ENCODE peak calls at places on chromosomes 2 and 18, in five cellular contexts. One of them, this sample, is unnamed.

GRCh38 chr2:134457353-134457752 is 203.5 kb downstream of the MGAT5 start:
- DNase-seq in heart left ventricle: no peak
- DNase-seq in left ventricle myocardium inferior: no peak
- DNase-seq in cardiac fibroblast: no peak
- DNase-seq in DND-41: no peak
- DNase-seq in this sample: no peak

GRCh38 chr2:241891315-241891987 is 21.9 kb downstream of the RTP5 start:
- DNase-seq in DND-41: no peak
- DNase-seq in left ventricle myocardium inferior: no peak
- DNase-seq in heart left ventricle: no peak
- DNase-seq in cardiac fibroblast: no peak
- DNase-seq in this sample: no peak

GRCh38 chr2:9467687-9468086 is 6.7 kb upstream of the IAH1 start:
- DNase-seq in heart left ventricle: no peak
- DNase-seq in left ventricle myocardium inferior: no peak
- DNase-seq in DND-41: no peak
- DNase-seq in cardiac fibroblast: no peak
- DNase-seq in this sample: no peak

GRCh38 chr2:4020153-4020552 is 316.8 kb downstream of the DCDC2C start:
- DNase-seq in left ventricle myocardium inferior: no peak
- DNase-seq in heart left ventricle: no peak
- DNase-seq in DND-41: no peak
- DNase-seq in cardiac fibroblast: no peak
- DNase-seq in this sample: no peak

GRCh38 chr2:196520610-196521009 is 118.9 kb upstream of the CCDC150 start:
- DNase-seq in left ventricle myocardium inferior: no peak
- DNase-seq in heart left ventricle: no peak
- DNase-seq in cardiac fibroblast: no peak
- DNase-seq in DND-41: no peak
- DNase-seq in this sample: no peak

GRCh38 chr18:48715651-48716354 is 177.0 kb downstream of the CTIF start:
- DNase-seq in DND-41: no peak
- DNase-seq in left ventricle myocardium inferior: no peak
- DNase-seq in cardiac fibroblast: no peak
- DNase-seq in heart left ventricle: no peak
- DNase-seq in this sample: no peak

GRCh38 chr2:219332542-219332941 is at the start of gene RESP18:
- DNase-seq in left ventricle myocardium inferior: no peak
- DNase-seq in DND-41: no peak
- DNase-seq in heart left ventricle: no peak
- DNase-seq in cardiac fibroblast: no peak
- DNase-seq in this sample: no peak

GRCh38 chr2:29165362-29166236 is 50.4 kb downstream of the CLIP4 start:
- DNase-seq in left ventricle myocardium inferior: no peak
- DNase-seq in cardiac fibroblast: peak; percentile 81
- DNase-seq in heart left ventricle: no peak
- DNase-seq in DND-41: no peak
- DNase-seq in this sample: peak; percentile 88

GRCh38 chr2:9004338-9005204 is 1.1 kb upstream of the MBOAT2 start:
- DNase-seq in DND-41: no peak
- DNase-seq in cardiac fibroblast: peak; percentile 43
- DNase-seq in heart left ventricle: no peak
- DNase-seq in left ventricle myocardium inferior: no peak
- DNase-seq in this sample: peak; percentile 53

GRCh38 chr2:81576713-81577112 is 1272.2 kb upstream of the LRRTM1 start:
- DNase-seq in DND-41: no peak
- DNase-seq in heart left ventricle: no peak
- DNase-seq in cardiac fibroblast: no peak
- DNase-seq in left ventricle myocardium inferior: no peak
- DNase-seq in this sample: no peak

GRCh38 chr2:193861557-193861956 is 1666.8 kb upstream of the TMEFF2 start:
- DNase-seq in left ventricle myocardium inferior: no peak
- DNase-seq in DND-41: no peak
- DNase-seq in heart left ventricle: no peak
- DNase-seq in cardiac fibroblast: no peak
- DNase-seq in this sample: no peak
- TF ChIP-seq CTCF in left ventricle myocardium inferior: no peak
- TF ChIP-seq CTCF in DND-41: peak; percentile 22
- TF ChIP-seq CTCF in heart left ventricle: no peak
- TF ChIP-seq CTCF in cardiac fibroblast: peak; percentile 12
- TF ChIP-seq CTCF in this sample: no peak

GRCh38 chr2:26186371-26186770 is 13.5 kb downstream of the GAREM2 start:
- DNase-seq in DND-41: no peak
- DNase-seq in left ventricle myocardium inferior: no peak
- DNase-seq in heart left ventricle: no peak
- DNase-seq in cardiac fibroblast: no peak
- DNase-seq in this sample: no peak

GRCh38 chr2:26184086-26184485 is 11.2 kb downstream of the GAREM2 start:
- DNase-seq in DND-41: no peak
- DNase-seq in heart left ventricle: no peak
- DNase-seq in cardiac fibroblast: no peak
- DNase-seq in left ventricle myocardium inferior: no peak
- DNase-seq in this sample: no peak

GRCh38 chr2:26185304-26185928 is 12.5 kb downstream of the GAREM2 start:
- DNase-seq in heart left ventricle: no peak
- DNase-seq in DND-41: no peak
- DNase-seq in cardiac fibroblast: peak; percentile 9
- DNase-seq in left ventricle myocardium inferior: no peak
- DNase-seq in this sample: peak; percentile 17

GRCh38 chr2:26185954-26186353 is 13.1 kb downstream of the GAREM2 start:
- DNase-seq in heart left ventricle: no peak
- DNase-seq in DND-41: no peak
- DNase-seq in left ventricle myocardium inferior: no peak
- DNase-seq in cardiac fibroblast: no peak
- DNase-seq in this sample: no peak

DNA sequence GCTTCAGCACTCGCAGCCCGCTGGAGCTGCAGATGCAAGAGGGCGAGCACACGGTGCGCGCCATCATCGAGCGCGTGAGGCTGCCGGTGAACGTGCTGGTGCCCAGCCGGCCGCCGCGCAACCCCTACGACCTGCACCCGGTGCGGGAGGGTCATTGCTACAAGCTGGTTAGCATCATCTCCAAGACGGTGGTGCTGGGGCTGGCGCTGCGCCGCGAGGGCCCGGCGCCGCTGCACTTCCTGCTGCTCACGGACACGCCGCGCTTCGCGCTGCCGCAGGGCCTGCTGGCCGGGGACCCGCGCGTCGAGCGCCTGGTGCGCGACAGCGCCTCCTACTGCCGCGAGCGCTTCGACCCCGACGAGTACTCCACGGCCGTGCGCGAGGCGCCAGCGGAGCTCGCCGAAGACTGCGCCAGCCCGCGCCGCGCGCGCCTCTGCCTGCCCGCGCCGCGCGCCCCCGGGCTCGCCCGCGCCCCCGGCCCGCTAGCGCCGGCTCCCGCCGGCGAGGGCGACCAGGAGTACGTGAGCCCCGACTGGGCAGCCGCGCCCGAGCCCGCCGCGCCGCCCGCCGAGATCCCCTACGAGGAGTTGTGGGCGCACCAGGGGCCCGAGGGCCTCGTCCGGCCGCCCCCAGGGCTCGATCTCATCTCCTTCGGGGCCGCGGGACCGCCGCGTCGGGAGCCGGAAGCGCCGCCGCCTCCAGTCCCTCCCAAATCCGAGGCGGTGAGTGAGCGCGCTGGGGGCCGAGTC is 11.8 kb downstream of the GAREM2 start:
- DNase-seq in cardiac fibroblast: peak; percentile 82
- DNase-seq in heart left ventricle: peak; percentile 84
- DNase-seq in DND-41: no peak
- DNase-seq in left ventricle myocardium inferior: peak; percentile 86
- DNase-seq in this sample: peak; percentile 86
- TF ChIP-seq CTCF in cardiac fibroblast: peak; percentile 32
- TF ChIP-seq CTCF in heart left ventricle: peak; percentile 65
- TF ChIP-seq CTCF in DND-41: no peak
- TF ChIP-seq CTCF in left ventricle myocardium inferior: peak; percentile 70
- TF ChIP-seq CTCF in this sample: peak; percentile 56

DNA sequence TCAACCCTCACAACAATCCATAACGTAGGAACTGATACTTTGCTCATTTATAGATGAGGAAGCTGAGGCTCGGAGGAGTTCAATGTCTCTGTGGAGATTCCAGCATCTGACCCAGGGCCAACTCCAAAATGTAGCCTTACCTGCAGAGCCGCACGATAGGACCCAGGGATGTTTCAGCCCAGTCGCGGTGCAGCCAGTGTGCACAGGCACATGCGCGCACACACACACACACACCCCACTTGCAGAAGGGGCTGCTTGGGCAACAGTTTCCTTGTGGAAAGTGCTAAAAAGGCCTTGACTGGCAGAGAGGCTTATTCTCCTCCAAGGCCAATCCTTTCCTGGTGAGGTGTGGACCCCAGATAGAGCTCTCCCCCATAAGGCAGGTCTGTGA is 101.7 kb downstream of the ZFP36L2 start:
- DNase-seq in left ventricle myocardium inferior: no peak
- DNase-seq in cardiac fibroblast: no peak
- DNase-seq in heart left ventricle: no peak
- DNase-seq in DND-41: peak; percentile 38
- DNase-seq in this sample: no peak
- TF ChIP-seq CTCF in left ventricle myocardium inferior: no peak
- TF ChIP-seq CTCF in cardiac fibroblast: no peak
- TF ChIP-seq CTCF in heart left ventricle: no peak
- TF ChIP-seq CTCF in DND-41: no peak
- TF ChIP-seq CTCF in this sample: no peak

GRCh38 chr2:6831229-6831628 is 34.5 kb downstream of the CMPK2 start:
- DNase-seq in heart left ventricle: no peak
- DNase-seq in DND-41: no peak
- DNase-seq in cardiac fibroblast: no peak
- DNase-seq in left ventricle myocardium inferior: no peak
- DNase-seq in this sample: no peak

GRCh38 chr2:6826081-6826913 is 39.4 kb downstream of the CMPK2 start:
- DNase-seq in left ventricle myocardium inferior: no peak
- DNase-seq in cardiac fibroblast: peak; percentile 91
- DNase-seq in DND-41: peak; percentile 77
- DNase-seq in heart left ventricle: no peak
- DNase-seq in this sample: peak; percentile 54

GRCh38 chr2:6824962-6825361 is 40.7 kb downstream of the CMPK2 start:
- DNase-seq in left ventricle myocardium inferior: no peak
- DNase-seq in DND-41: no peak
- DNase-seq in heart left ventricle: no peak
- DNase-seq in cardiac fibroblast: peak; percentile 35
- DNase-seq in this sample: peak; percentile 90

GRCh38 chr2:6827516-6828298 is 38.0 kb downstream of the CMPK2 start:
- DNase-seq in DND-41: no peak
- DNase-seq in left ventricle myocardium inferior: no peak
- DNase-seq in heart left ventricle: no peak
- DNase-seq in cardiac fibroblast: no peak
- DNase-seq in this sample: peak; percentile 83

GRCh38 chr2:6828299-6828584 is 37.5 kb downstream of the CMPK2 start:
- DNase-seq in left ventricle myocardium inferior: no peak
- DNase-seq in DND-41: no peak
- DNase-seq in heart left ventricle: no peak
- DNase-seq in cardiac fibroblast: peak; percentile 47
- DNase-seq in this sample: peak; percentile 67
- TF ChIP-seq CTCF in left ventricle myocardium inferior: peak; percentile 67
- TF ChIP-seq CTCF in DND-41: peak; percentile 56
- TF ChIP-seq CTCF in heart left ventricle: peak; percentile 47
- TF ChIP-seq CTCF in cardiac fibroblast: peak; percentile 32
- TF ChIP-seq CTCF in this sample: peak; percentile 37

DNA sequence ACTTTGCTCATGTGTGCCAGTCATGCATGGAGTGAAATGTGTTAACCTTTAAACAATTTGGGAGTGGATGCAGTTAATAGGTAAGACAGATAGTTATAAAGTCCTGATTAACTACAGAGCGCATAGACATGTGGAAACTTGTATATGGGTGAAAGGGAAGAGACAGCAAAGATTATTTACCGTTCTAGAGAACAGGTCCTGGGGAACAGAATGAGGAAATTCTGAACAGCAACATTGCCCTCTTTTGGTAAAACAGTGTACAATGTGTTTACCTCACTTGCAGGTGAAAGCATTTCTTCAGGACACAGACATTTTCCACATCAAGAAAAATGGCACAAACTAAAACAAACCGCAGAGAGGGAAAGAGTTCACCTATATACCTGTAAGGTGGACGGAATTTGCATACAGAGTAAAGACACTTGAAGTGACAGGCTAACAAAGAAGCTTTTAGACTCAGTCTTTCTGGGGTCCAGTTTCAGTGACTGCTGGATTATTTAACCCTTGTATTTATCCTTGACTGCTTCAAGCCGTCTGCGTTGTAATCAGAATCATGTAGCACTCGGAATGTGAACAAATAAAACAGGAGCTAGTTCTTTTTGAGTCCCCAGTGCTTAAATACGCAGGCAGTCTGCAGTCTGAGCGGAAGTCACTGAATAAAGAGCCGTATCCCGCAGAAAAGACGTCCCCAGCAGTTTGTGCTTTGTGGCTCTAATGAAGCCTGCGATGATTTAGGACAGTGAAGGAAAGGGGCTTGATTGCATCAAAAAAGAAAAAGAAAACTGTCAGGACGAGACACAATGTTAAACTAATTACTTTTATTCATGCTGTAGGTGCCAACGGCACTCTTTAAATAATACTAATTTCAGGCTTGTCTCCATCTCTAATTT is 364.8 kb upstream of the GALNT5 start:
- DNase-seq in heart left ventricle: no peak
- DNase-seq in left ventricle myocardium inferior: no peak
- DNase-seq in DND-41: peak; percentile 55
- DNase-seq in cardiac fibroblast: peak; percentile 72
- DNase-seq in this sample: peak; percentile 24
- TF ChIP-seq CTCF in heart left ventricle: peak; percentile 36
- TF ChIP-seq CTCF in left ventricle myocardium inferior: peak; percentile 59
- TF ChIP-seq CTCF in DND-41: peak; percentile 89
- TF ChIP-seq CTCF in cardiac fibroblast: peak; percentile 44
- TF ChIP-seq CTCF in this sample: peak; percentile 29

DNA sequence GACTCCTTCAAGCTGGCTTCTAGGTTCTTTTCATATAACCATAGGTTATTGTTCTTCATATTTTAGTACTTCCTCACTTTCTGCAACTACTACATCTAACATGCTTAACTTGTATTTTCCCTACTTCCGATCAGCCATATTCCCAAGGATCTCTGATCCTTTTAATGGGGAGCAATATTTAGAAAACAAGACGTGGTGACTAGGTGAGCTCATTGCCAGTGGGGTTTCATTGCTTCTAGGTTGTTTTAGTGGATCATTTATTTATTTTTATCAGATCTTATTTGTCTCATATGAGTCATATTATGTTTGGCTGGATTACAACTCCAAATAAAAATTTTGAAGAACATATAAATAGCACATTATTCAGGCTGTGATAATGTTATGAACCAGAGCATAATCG is 480.9 kb upstream of the TMEFF2 start:
- DNase-seq in heart left ventricle: no peak
- DNase-seq in left ventricle myocardium inferior: no peak
- DNase-seq in cardiac fibroblast: no peak
- DNase-seq in DND-41: no peak
- DNase-seq in this sample: no peak
- TF ChIP-seq CTCF in heart left ventricle: no peak
- TF ChIP-seq CTCF in left ventricle myocardium inferior: no peak
- TF ChIP-seq CTCF in cardiac fibroblast: no peak
- TF ChIP-seq CTCF in DND-41: no peak
- TF ChIP-seq CTCF in this sample: no peak

GRCh38 chr2:109611467-109612095 is 2.2 kb downstream of the SEPTIN10 start:
- DNase-seq in heart left ventricle: no peak
- DNase-seq in cardiac fibroblast: peak; percentile 88
- DNase-seq in DND-41: no peak
- DNase-seq in left ventricle myocardium inferior: no peak
- DNase-seq in this sample: peak; percentile 88
- TF ChIP-seq CTCF in heart left ventricle: no peak
- TF ChIP-seq CTCF in cardiac fibroblast: no peak
- TF ChIP-seq CTCF in DND-41: no peak
- TF ChIP-seq CTCF in left ventricle myocardium inferior: no peak
- TF ChIP-seq CTCF in this sample: no peak

This sample was measured in fibroblast of villous mesenchyme.